ENCODE peak calls at places on chromosomes 1 and 21, in seven cellular contexts. O is EL; R is AML-193; P is Right ventricle myocardium inferior; K is GM04503; V is activated CD8-positive, alpha-beta memory T cell treated with anti-CD3 and anti-CD28 coated beads for 24 hours; L is hippocampal formation. M is an unnamed sample.

GRCh38 chr1:84350104-84350503 is 48.2 kb upstream of the DNASE2B start:
- DNase-seq in O (no peak), R (no peak), P (no peak), K (no peak), V (no peak), L (no peak), M (no peak)

GRCh38 chr1:114764689-114765088 is 6.9 kb upstream of the CSDE1 start:
- DNase-seq in O (no peak), R (no peak), P (no peak), K (no peak), V (no peak), L (no peak), M (no peak)

GRCh38 chr1:242710286-242710685 is 185.8 kb upstream of the PLD5 start:
- DNase-seq in O (no peak), R (no peak), P (no peak), K (no peak), V (no peak), L (no peak), M (no peak)

GRCh38 chr1:175520186-175520585 is 223.2 kb downstream of the TNR start:
- DNase-seq in O (no peak), R (no peak), P (no peak), K (no peak), V (no peak), L (no peak), M (peak; percentile 46)

GRCh38 chr1:103025858-103026409 is 82.4 kb downstream of the COL11A1 start:
- DNase-seq in O (no peak), R (no peak), P (no peak), K (no peak), V (no peak), L (no peak), M (no peak)

GRCh38 chr1:199691540-199691939 is 336.0 kb upstream of the NR5A2 start:
- DNase-seq in O (peak; percentile 79), R (peak; percentile 97), P (no peak), K (peak; percentile 51), V (no peak), L (no peak), M (no peak)

GRCh38 chr1:52727114-52727586 is 897 bp downstream of the ZYG11B start:
- DNase-seq in O (peak; percentile 30), R (peak; percentile 33), P (no peak), K (no peak), V (peak; percentile 58), L (no peak), M (no peak)

GRCh38 chr21:25080706-25081495 is 526.4 kb downstream of the MRPL39 start:
- DNase-seq in O (no peak), R (peak; percentile 2), P (no peak), K (no peak), V (no peak), L (no peak), M (no peak)

GRCh38 chr1:1087351-1088035 is 13.4 kb upstream of the RNF223 start:
- DNase-seq in O (no peak), R (no peak), P (no peak), K (no peak), V (peak; percentile 55), L (no peak), M (peak; percentile 31)

GRCh38 chr1:6011161-6011945 is 19.1 kb upstream of the NPHP4 start:
- DNase-seq in O (no peak), R (no peak), P (peak; percentile 52), K (no peak), V (no peak), L (no peak), M (peak; percentile 29)

GRCh38 chr1:109170051-109170775 is 43.5 kb upstream of the SARS1 start:
- DNase-seq in O (no peak), R (no peak), P (no peak), K (no peak), V (no peak), L (no peak), M (no peak)

GRCh38 chr1:103525114-103525606 is 339 bp upstream of the RNPC3 start:
- DNase-seq in O (peak; percentile 59), R (peak; percentile 30), P (no peak), K (peak; percentile 11), V (no peak), L (peak; percentile 52), M (no peak)

GRCh38 chr21:44643911-44644310 is 2.3 kb upstream of the KRTAP10-11 start:
- DNase-seq in O (no peak), R (no peak), P (no peak), K (no peak), V (no peak), L (no peak), M (no peak)

GRCh38 chr1:121586369-121587229 is 401.8 kb downstream of the SRGAP2C start:
- DNase-seq in O (peak; percentile 31), R (no peak), P (no peak), K (no peak), V (no peak), L (no peak), M (no peak)

GRCh38 chr1:243642936-243643335 is 207.1 kb downstream of the AKT3 start:
- DNase-seq in O (no peak), R (no peak), P (no peak), K (peak; percentile 17), V (no peak), L (no peak), M (no peak)

GRCh38 chr1:204261746-204262505 is 48.1 kb upstream of the GOLT1A start:
- DNase-seq in O (peak; percentile 54), R (no peak), P (no peak), K (peak; percentile 39), V (no peak), L (no peak), M (no peak)

GRCh38 chr1:16324456-16324890 is 27.8 kb downstream of the FBXO42 start:
- DNase-seq in O (peak; percentile 77), R (no peak), P (peak; percentile 16), K (peak; percentile 58), V (no peak), L (no peak), M (no peak)

GRCh38 chr1:171718216-171718615 is 23.6 kb downstream of the VAMP4 start:
- DNase-seq in O (peak; percentile 36), R (no peak), P (no peak), K (no peak), V (no peak), L (no peak), M (no peak)

GRCh38 chr1:106608836-106609235 is 447.6 kb upstream of the PRMT6 start:
- DNase-seq in O (no peak), R (no peak), P (no peak), K (no peak), V (no peak), L (no peak), M (no peak)

GRCh38 chr1:109977657-109978378 is 6.7 kb upstream of the AHCYL1 start:
- DNase-seq in O (no peak), R (no peak), P (peak; percentile 88), K (no peak), V (no peak), L (no peak), M (peak; percentile 83)

M was measured in Right ventricle myocardium superior.